ENCODE peak calls at places on chromosomes 7 and 10, in six cellular contexts. Q, V, O, Y, A and W are unnamed samples.

GRCh38 chr7:30472771-30473392 is 5.7 kb downstream of the NOD1 start:
- DNase-seq in Q (no peak), V (no peak), O (no peak), Y (no peak), A (no peak), W (no peak)

GRCh38 chr7:112596981-112597380 is 116.2 kb downstream of the LSMEM1 start:
- DNase-seq in Q (no peak), V (no peak), O (no peak), Y (no peak), A (no peak), W (no peak)

GRCh38 chr7:157897686-157898085 is 560.9 kb downstream of the DNAJB6 start:
- DNase-seq in Q (no peak), V (no peak), O (no peak), Y (no peak), A (peak; percentile 49), W (no peak)

GRCh38 chr7:135601182-135601581 is 43.5 kb downstream of the NUP205 start:
- DNase-seq in Q (no peak), V (no peak), O (no peak), Y (no peak), A (no peak), W (no peak)

GRCh38 chr7:106126170-106126938 is 14.2 kb upstream of the SYPL1 start:
- DNase-seq in Q (no peak), V (peak; percentile 62), O (no peak), Y (no peak), A (no peak), W (no peak)

GRCh38 chr10:46094931-46095755 is 49.1 kb upstream of the MSMB start:
- DNase-seq in Q (no peak), V (no peak), O (no peak), Y (no peak), A (no peak), W (peak; percentile 37)

GRCh38 chr7:87482115-87482514 is 6.6 kb upstream of the ABCB4 start:
- DNase-seq in Q (no peak), V (no peak), O (no peak), Y (no peak), A (no peak), W (no peak)

GRCh38 chr10:15200626-15201025 is 32.1 kb upstream of the NMT2 start:
- DNase-seq in Q (no peak), V (no peak), O (no peak), Y (no peak), A (no peak), W (no peak)

GRCh38 chr7:151081170-151082101 is 827 bp upstream of the FASTK start:
- DNase-seq in Q (no peak), V (no peak), O (no peak), Y (peak; percentile 69), A (no peak), W (peak; percentile 64)

GRCh38 chr7:152313217-152313616 is 122.6 kb downstream of the KMT2C start:
- DNase-seq in Q (no peak), V (no peak), O (no peak), Y (no peak), A (no peak), W (no peak)

GRCh38 chr10:114749014-114749413 is 72.6 kb upstream of the FHIP2A start:
- DNase-seq in Q (no peak), V (no peak), O (no peak), Y (no peak), A (no peak), W (no peak)

GRCh38 chr7:152137476-152138025 is 112.1 kb downstream of the GALNT11 start:
- DNase-seq in Q (no peak), V (no peak), O (no peak), Y (peak; percentile 37), A (no peak), W (no peak)

GRCh38 chr10:58857251-58857650 is 319.2 kb upstream of the PHYHIPL start:
- DNase-seq in Q (no peak), V (no peak), O (no peak), Y (no peak), A (no peak), W (no peak)

GRCh38 chr7:51366930-51367613 is 50.5 kb upstream of the COBL start:
- DNase-seq in Q (no peak), V (no peak), O (peak; percentile 54), Y (no peak), A (no peak), W (peak; percentile 60)

GRCh38 chr10:18010050-18010449 is 58.3 kb downstream of the SLC39A12 start:
- DNase-seq in Q (no peak), V (no peak), O (no peak), Y (no peak), A (no peak), W (no peak)

GRCh38 chr7:39005461-39005860 is 27.8 kb downstream of the POU6F2 start:
- DNase-seq in Q (no peak), V (no peak), O (no peak), Y (no peak), A (no peak), W (peak; percentile 17)

GRCh38 chr10:125076121-125076825 is 84.1 kb downstream of the CTBP2 start:
- DNase-seq in Q (no peak), V (no peak), O (no peak), Y (no peak), A (peak; percentile 22), W (no peak)

GRCh38 chr7:70457477-70458194 is 674.3 kb upstream of the GALNT17 start:
- DNase-seq in Q (no peak), V (no peak), O (no peak), Y (no peak), A (no peak), W (no peak)

GRCh38 chr10:3126741-3127342 is 45.7 kb downstream of the PITRM1 start:
- DNase-seq in Q (no peak), V (no peak), O (no peak), Y (peak; percentile 51), A (no peak), W (no peak)

GRCh38 chr10:119361037-119361436 is 153.7 kb downstream of the GRK5 start:
- DNase-seq in Q (no peak), V (no peak), O (no peak), Y (no peak), A (no peak), W (no peak)

GRCh38 chr10:101693701-101694055 is 1.3 kb downstream of the FBXW4 start:
- DNase-seq in Q (no peak), V (peak; percentile 27), O (peak; percentile 36), Y (no peak), A (no peak), W (peak; percentile 54)

GRCh38 chr7:115763347-115763746 is 267.2 kb downstream of the TFEC start:
- DNase-seq in Q (no peak), V (no peak), O (no peak), Y (no peak), A (no peak), W (no peak)

GRCh38 chr7:107890493-107890961 is 456 bp upstream of the DLD start:
- DNase-seq in Q (no peak), V (no peak), O (peak; percentile 31), Y (no peak), A (no peak), W (no peak)

GRCh38 chr10:79070611-79071534 is 2.1 kb downstream of the ZMIZ1 start:
- DNase-seq in Q (no peak), V (no peak), O (peak; percentile 26), Y (peak; percentile 96), A (peak; percentile 91), W (peak; percentile 77)

GRCh38 chr10:114041166-114041565 is 2.5 kb upstream of the ADRB1 start:
- DNase-seq in Q (no peak), V (no peak), O (no peak), Y (no peak), A (no peak), W (no peak)

GRCh38 chr10:23173549-23174074 is 18.5 kb upstream of the PTF1A start:
- DNase-seq in Q (no peak), V (no peak), O (no peak), Y (peak; percentile 63), A (no peak), W (no peak)

GRCh38 chr10:23174075-23174973 is 17.8 kb upstream of the PTF1A start:
- DNase-seq in Q (no peak), V (no peak), O (no peak), Y (peak; percentile 76), A (no peak), W (no peak)

GRCh38 chr10:23171232-23171876 is 20.8 kb upstream of the PTF1A start:
- DNase-seq in Q (no peak), V (no peak), O (no peak), Y (peak; percentile 68), A (no peak), W (no peak)

GRCh38 chr10:23172846-23173548 is 19.1 kb upstream of the PTF1A start:
- DNase-seq in Q (no peak), V (no peak), O (no peak), Y (peak; percentile 76), A (no peak), W (no peak)

DNA sequence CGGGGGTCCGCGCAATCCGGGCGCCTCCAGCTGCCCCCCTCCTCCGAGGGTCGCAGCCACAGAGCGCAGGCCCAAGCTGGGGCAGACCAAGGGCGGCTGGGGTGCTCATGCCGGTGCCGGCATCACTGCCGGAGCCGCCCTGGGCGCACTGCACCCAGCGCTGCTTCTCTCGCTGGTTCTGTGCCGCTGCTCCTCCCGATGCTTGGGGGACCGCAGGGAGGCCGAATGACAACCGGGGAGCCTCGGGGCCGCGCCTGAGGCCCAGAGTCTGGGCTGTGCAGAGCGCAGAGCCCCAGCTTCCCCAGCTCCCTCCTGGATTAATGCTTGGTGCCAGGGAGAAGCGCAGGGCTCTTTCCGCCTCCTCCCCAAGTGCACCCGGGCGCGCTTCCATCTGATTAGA is 19.7 kb upstream of the PTF1A start:
- DNase-seq in Q (no peak), V (no peak), O (no peak), Y (no peak), A (no peak), W (no peak)
- H3K27me3 ChIP-seq in Q (peaks cover 11% of the 10 kb centered on the region), V (peaks cover 14% of the 10 kb centered on the region), O (no peaks in the 10 kb centered on the region), Y (no peaks in the 10 kb centered on the region), A (peaks cover 63% of the 10 kb centered on the region), W (peaks cover 20% of the 10 kb centered on the region)

GRCh38 chr7:101436226-101436745 is 73.6 kb downstream of the COL26A1 start:
- DNase-seq in Q (no peak), V (no peak), O (no peak), Y (no peak), A (no peak), W (no peak)
- H3K4me1 ChIP-seq in Q (no peaks in the 10 kb centered on the region), V (no peaks in the 10 kb centered on the region), O (no peaks in the 10 kb centered on the region), Y (no peaks in the 10 kb centered on the region), A (no peaks in the 10 kb centered on the region), W (no peaks in the 10 kb centered on the region)

GRCh38 chr10:33117816-33118215 is 159.8 kb upstream of the ITGB1 start:
- DNase-seq in Q (peak; percentile 54), V (peak; percentile 60), O (no peak), Y (no peak), A (no peak), W (no peak)
- H3K27me3 ChIP-seq in Q (no peaks in the 10 kb centered on the region), V (no peaks in the 10 kb centered on the region), O (no peaks in the 10 kb centered on the region), Y (no peaks in the 10 kb centered on the region), A (no peaks in the 10 kb centered on the region), W (no peaks in the 10 kb centered on the region)

GRCh38 chr7:3434611-3435010 is 133.6 kb downstream of the SDK1 start:
- DNase-seq in Q (no peak), V (no peak), O (no peak), Y (no peak), A (no peak), W (no peak)

GRCh38 chr7:3429981-3430380 is 128.9 kb downstream of the SDK1 start:
- DNase-seq in Q (no peak), V (no peak), O (no peak), Y (no peak), A (no peak), W (no peak)

GRCh38 chr7:3431306-3431705 is 130.3 kb downstream of the SDK1 start:
- DNase-seq in Q (no peak), V (no peak), O (no peak), Y (no peak), A (no peak), W (no peak)

GRCh38 chr7:3430588-3430987 is 129.5 kb downstream of the SDK1 start:
- DNase-seq in Q (no peak), V (no peak), O (no peak), Y (no peak), A (no peak), W (no peak)

GRCh38 chr7:3432916-3433315 is 131.9 kb downstream of the SDK1 start:
- DNase-seq in Q (no peak), V (no peak), O (no peak), Y (no peak), A (no peak), W (no peak)
- H3K4me1 ChIP-seq in Q (no peaks in the 10 kb centered on the region), V (no peaks in the 10 kb centered on the region), O (no peaks in the 10 kb centered on the region), Y (no peaks in the 10 kb centered on the region), A (no peaks in the 10 kb centered on the region), W (no peaks in the 10 kb centered on the region)